ENCODE peak calls at places on chromosome 1, in five cellular contexts. I is IMR-90, L is HCT116, S is K562, A is H1. T is an unnamed sample.

GRCh38 chr1:86706018-86706417 is 1.6 kb downstream of the SH3GLB1 start:
- DNase-seq in I (no peak), L (no peak), S (peak; percentile 11), A (no peak), T (no peak)

GRCh38 chr1:16155537-16156410 is at the start of gene EPHA2:
- DNase-seq in I (peak; percentile 86), L (peak; percentile 87), S (no peak), A (peak; percentile 96), T (peak; percentile 91)

GRCh38 chr1:160567858-160568682 is 11.2 kb downstream of the CD84 start:
- DNase-seq in I (no peak), L (no peak), S (peak; percentile 48), A (no peak), T (no peak)

GRCh38 chr1:22132517-22133235 is 10.2 kb downstream of the WNT4 start:
- DNase-seq in I (peak; percentile 71), L (no peak), S (no peak), A (no peak), T (peak; percentile 41)

GRCh38 chr1:195686764-195687163 is 921.5 kb downstream of the KCNT2 start:
- DNase-seq in I (no peak), L (no peak), S (no peak), A (no peak), T (no peak)

GRCh38 chr1:172239894-172240293 is 180.6 kb upstream of the C1orf105 start:
- DNase-seq in I (no peak), L (no peak), S (no peak), A (no peak), T (no peak)

GRCh38 chr1:65247419-65248359 is 61.7 kb upstream of the DNAJC6 start:
- DNase-seq in I (peak; percentile 61), L (no peak), S (peak; percentile 38), A (no peak), T (no peak)

GRCh38 chr1:54409156-54410142 is 3.3 kb upstream of the SSBP3 start:
- DNase-seq in I (no peak), L (no peak), S (peak; percentile 87), A (no peak), T (no peak)

GRCh38 chr1:2802421-2802961 is 998 bp upstream of the TTC34 start:
- DNase-seq in I (no peak), L (no peak), S (no peak), A (no peak), T (no peak)

DNA sequence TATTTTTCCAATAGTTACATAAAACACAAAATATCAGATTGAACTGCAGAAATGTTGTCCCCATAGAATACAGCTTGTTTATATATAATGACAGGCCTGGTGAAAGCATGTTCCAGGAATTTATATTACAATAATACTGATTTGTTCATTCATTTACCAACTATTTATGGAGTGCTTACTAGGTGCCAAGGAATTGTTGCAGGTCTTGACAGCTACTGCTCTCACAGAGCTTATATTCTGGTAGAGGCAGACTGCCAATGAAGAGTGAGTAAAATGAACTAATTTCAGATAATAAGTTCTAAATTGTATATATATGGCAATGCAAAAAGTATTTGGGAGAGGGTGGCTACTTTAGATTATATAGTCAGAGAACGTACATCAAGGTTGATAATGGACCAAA is 152.0 kb downstream of the COQ8A start:
- DNase-seq in I (peak; percentile 13), L (no peak), S (no peak), A (no peak), T (no peak)
- TF ChIP-seq CEBPB in I (no peak), L (no peak), S (no peak), A (no peak), T (no peak)

DNA sequence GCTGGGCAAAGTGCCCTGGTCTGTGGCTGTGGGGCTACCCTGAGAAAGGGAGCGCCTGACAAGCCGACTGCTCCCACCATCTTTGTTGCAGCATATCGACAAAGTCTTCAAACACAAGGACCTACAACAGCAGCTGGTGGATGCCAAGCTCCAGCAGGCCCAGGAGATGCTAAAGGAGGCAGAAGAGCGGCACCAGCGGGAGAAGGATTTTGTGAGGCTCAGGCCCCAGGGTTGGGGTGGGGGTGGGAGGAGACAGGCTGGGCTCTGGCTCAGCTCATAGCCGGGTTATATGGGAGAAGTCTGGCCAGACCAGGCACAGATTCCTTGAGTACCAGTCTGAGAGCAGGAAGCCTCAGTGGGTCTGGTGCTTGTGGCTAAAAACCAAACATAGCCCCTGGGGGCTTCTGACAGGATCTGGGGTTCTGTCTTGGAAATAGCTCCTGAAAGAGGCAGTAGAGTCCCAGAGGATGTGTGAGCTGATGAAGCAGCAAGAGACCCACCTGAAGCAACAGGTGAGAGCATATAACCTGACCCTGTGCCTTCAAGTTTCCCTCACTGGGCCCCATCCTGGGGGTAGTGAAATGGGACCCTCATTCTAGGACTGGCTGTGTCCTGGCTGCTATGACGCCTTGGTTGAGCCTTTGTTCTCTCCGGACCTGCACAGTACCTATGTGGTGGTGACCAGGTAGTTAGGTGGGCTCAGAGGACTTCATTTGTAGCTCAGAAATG is 8.0 kb upstream of the CCDC28B start:
- DNase-seq in I (no peak), L (no peak), S (no peak), A (no peak), T (no peak)
- TF ChIP-seq CEBPB in I (no peak), L (no peak), S (no peak), A (no peak), T (no peak)

GRCh38 chr1:45306319-45306718 is 20.4 kb upstream of the HPDL start:
- DNase-seq in I (peak; percentile 60), L (no peak), S (no peak), A (peak; percentile 44), T (no peak)

GRCh38 chr1:45305231-45305630 is 21.5 kb upstream of the HPDL start:
- DNase-seq in I (no peak), L (no peak), S (no peak), A (peak; percentile 37), T (no peak)

GRCh38 chr1:45303582-45304310 is 22.9 kb upstream of the HPDL start:
- DNase-seq in I (peak; percentile 96), L (peak; percentile 94), S (peak; percentile 99), A (peak; percentile 94), T (peak; percentile 95)

GRCh38 chr1:45302505-45303331 is 24.0 kb upstream of the HPDL start:
- DNase-seq in I (no peak), L (no peak), S (no peak), A (peak; percentile 37), T (no peak)

GRCh38 chr1:45304311-45305081 is 22.2 kb upstream of the HPDL start:
- DNase-seq in I (peak; percentile 36), L (no peak), S (peak; percentile 75), A (peak; percentile 46), T (no peak)
- TF ChIP-seq CEBPB in I (no peak), L (no peak), S (no peak), A (no peak), T (no peak)

GRCh38 chr1:178958491-178958890 is 67.2 kb upstream of the FAM20B start:
- DNase-seq in I (no peak), L (no peak), S (no peak), A (no peak), T (no peak)
- TF ChIP-seq CEBPB in I (no peak), L (no peak), S (no peak), A (no peak), T (no peak)

T was measured in A549.